ENCODE peak calls at places on chromosomes 1 and 21, in nine cellular contexts. Y is A549, Z is GM12878, A is SK-N-SH, K is transverse colon, J is stomach, N is esophagus muscularis mucosa, G is K562, R is suprapubic skin. V is an unnamed sample.

GRCh38 chr1:78223417-78224215 is 177.8 kb downstream of the GIPC2 start:
- DNase-seq in Y (no peak), Z (no peak), A (no peak), K (no peak), J (no peak), N (no peak), G (no peak), R (no peak), V (no peak)

GRCh38 chr1:68181165-68181556 is 51.2 kb downstream of the WLS start:
- DNase-seq in Y (no peak), Z (no peak), A (no peak), K (no peak), J (no peak), N (no peak), G (no peak), R (no peak), V (no peak)

GRCh38 chr1:9767964-9768668 is 55.6 kb downstream of the CLSTN1 start:
- DNase-seq in Y (peak), Z (no peak), A (peak), K (peak), J (no peak), N (no peak), G (peak), R (no peak), V (no peak)

GRCh38 chr1:24201941-24202440 is 14.9 kb upstream of the IFNLR1 start:
- DNase-seq in Y (peak), Z (no peak), A (peak), K (peak), J (peak), N (peak), G (peak), R (peak), V (no peak)

GRCh38 chr1:112444269-112444668 is 48.3 kb downstream of the CTTNBP2NL start:
- DNase-seq in Y (no peak), Z (no peak), A (no peak), K (no peak), J (no peak), N (no peak), G (no peak), R (no peak), V (no peak)

GRCh38 chr1:221887091-221887746 is 145.3 kb upstream of the DUSP10 start:
- DNase-seq in Y (peak), Z (no peak), A (peak), K (peak), J (peak), N (peak), G (peak), R (peak), V (peak)

GRCh38 chr1:166166400-166166699 is 451 bp downstream of the FAM78B start:
- DNase-seq in Y (no peak), Z (no peak), A (no peak), K (no peak), J (no peak), N (no peak), G (no peak), R (no peak), V (no peak)

GRCh38 chr1:83845437-83846071 is 153.4 kb downstream of the TTLL7 start:
- DNase-seq in Y (no peak), Z (no peak), A (no peak), K (no peak), J (no peak), N (no peak), G (no peak), R (no peak), V (no peak)

GRCh38 chr1:45815667-45816458 is 12.5 kb downstream of the MAST2 start:
- DNase-seq in Y (no peak), Z (no peak), A (no peak), K (no peak), J (no peak), N (no peak), G (no peak), R (no peak), V (no peak)

GRCh38 chr1:245978915-245979314 is 528.2 kb downstream of the SMYD3 start:
- DNase-seq in Y (no peak), Z (no peak), A (no peak), K (no peak), J (no peak), N (no peak), G (no peak), R (no peak), V (no peak)

GRCh38 chr1:145692785-145693443 is 14.3 kb downstream of the PDZK1 start:
- DNase-seq in Y (no peak), Z (no peak), A (no peak), K (no peak), J (no peak), N (no peak), G (no peak), R (no peak), V (no peak)

GRCh38 chr1:226946285-226946684 is 6.2 kb downstream of the COQ8A start:
- DNase-seq in Y (no peak), Z (no peak), A (no peak), K (no peak), J (no peak), N (no peak), G (no peak), R (no peak), V (no peak)

GRCh38 chr1:12601690-12602632 is 16.0 kb downstream of the DHRS3 start:
- DNase-seq in Y (peak), Z (no peak), A (peak), K (no peak), J (no peak), N (no peak), G (peak), R (no peak), V (no peak)

GRCh38 chr1:102783487-102783886 is 324.8 kb downstream of the COL11A1 start:
- DNase-seq in Y (no peak), Z (no peak), A (no peak), K (no peak), J (no peak), N (no peak), G (no peak), R (no peak), V (no peak)

GRCh38 chr21:35920428-35920827 is 139.9 kb downstream of the SETD4 start:
- DNase-seq in Y (no peak), Z (no peak), A (no peak), K (no peak), J (no peak), N (no peak), G (no peak), R (no peak), V (no peak)

GRCh38 chr1:9900142-9901043 is 9.7 kb downstream of the CTNNBIP1 start:
- DNase-seq in Y (no peak), Z (no peak), A (no peak), K (peak), J (peak), N (no peak), G (no peak), R (no peak), V (no peak)

GRCh38 chr1:19563336-19564097 is 78.2 kb upstream of the CAPZB start:
- DNase-seq in Y (no peak), Z (no peak), A (no peak), K (peak), J (peak), N (peak), G (peak), R (peak), V (peak)

GRCh38 chr1:85188530-85188929 is 12.3 kb downstream of the SYDE2 start:
- DNase-seq in Y (no peak), Z (no peak), A (no peak), K (no peak), J (no peak), N (no peak), G (peak), R (no peak), V (no peak)

GRCh38 chr1:11571906-11572616 is 82.2 kb downstream of the FBXO2 start:
- DNase-seq in Y (no peak), Z (no peak), A (no peak), K (no peak), J (no peak), N (no peak), G (peak), R (no peak), V (no peak)

GRCh38 chr1:235776396-235776795 is 90.3 kb downstream of the LYST start:
- DNase-seq in Y (no peak), Z (no peak), A (no peak), K (no peak), J (no peak), N (no peak), G (no peak), R (no peak), V (no peak)

GRCh38 chr1:200342511-200343400 is 67.1 kb downstream of the ZNF281 start:
- DNase-seq in Y (no peak), Z (no peak), A (no peak), K (no peak), J (no peak), N (no peak), G (no peak), R (no peak), V (no peak)

GRCh38 chr1:84603941-84604830 is 29.9 kb upstream of the CTBS start:
- DNase-seq in Y (peak), Z (no peak), A (no peak), K (no peak), J (no peak), N (peak), G (peak), R (no peak), V (peak)

GRCh38 chr1:161884475-161884874 is 118.4 kb downstream of the ATF6 start:
- DNase-seq in Y (no peak), Z (no peak), A (no peak), K (no peak), J (no peak), N (no peak), G (no peak), R (no peak), V (no peak)

GRCh38 chr1:200526709-200527612 is 93.6 kb downstream of the KIF14 start:
- DNase-seq in Y (no peak), Z (no peak), A (no peak), K (no peak), J (no peak), N (no peak), G (no peak), R (no peak), V (no peak)

GRCh38 chr1:217734973-217735372 is 103.8 kb downstream of the SPATA17 start:
- DNase-seq in Y (no peak), Z (no peak), A (no peak), K (no peak), J (no peak), N (no peak), G (no peak), R (no peak), V (no peak)

GRCh38 chr1:18347559-18347958 is 133.2 kb upstream of the KLHDC7A start:
- DNase-seq in Y (no peak), Z (no peak), A (no peak), K (no peak), J (no peak), N (no peak), G (no peak), R (no peak), V (no peak)

GRCh38 chr1:233867028-233867427 is 37.4 kb upstream of the SLC35F3 start:
- DNase-seq in Y (no peak), Z (no peak), A (no peak), K (no peak), J (no peak), N (no peak), G (no peak), R (no peak), V (no peak)

GRCh38 chr1:203178083-203178482 is 2.5 kb upstream of the MYBPH start:
- DNase-seq in Y (peak), Z (no peak), A (no peak), K (no peak), J (no peak), N (no peak), G (no peak), R (no peak), V (no peak)

GRCh38 chr1:203751051-203751450 is 13.9 kb upstream of the LAX1 start:
- DNase-seq in Y (no peak), Z (no peak), A (no peak), K (no peak), J (no peak), N (no peak), G (no peak), R (no peak), V (no peak)

GRCh38 chr1:12134716-12135115 is 32.1 kb upstream of the TNFRSF1B start:
- DNase-seq in Y (no peak), Z (no peak), A (no peak), K (no peak), J (no peak), N (no peak), G (no peak), R (no peak), V (no peak)

GRCh38 chr1:64302971-64303370 is 99.5 kb downstream of the UBE2U start:
- DNase-seq in Y (no peak), Z (no peak), A (no peak), K (no peak), J (no peak), N (no peak), G (no peak), R (no peak), V (no peak)

GRCh38 chr1:38546630-38547029 is 312.9 kb downstream of the RRAGC start:
- DNase-seq in Y (no peak), Z (no peak), A (no peak), K (no peak), J (no peak), N (no peak), G (no peak), R (no peak), V (no peak)

GRCh38 chr1:6148497-6149241 is 31.5 kb downstream of the CHD5 start:
- DNase-seq in Y (peak), Z (no peak), A (peak), K (peak), J (peak), N (no peak), G (peak), R (no peak), V (peak)

GRCh38 chr1:23791434-23792047 is 596 bp downstream of the LYPLA2 start:
- DNase-seq in Y (no peak), Z (no peak), A (peak), K (peak), J (peak), N (no peak), G (peak), R (no peak), V (peak)

GRCh38 chr1:206050655-206051235 is 2.2 kb upstream of the RHEX start:
- DNase-seq in Y (no peak), Z (peak), A (no peak), K (peak), J (no peak), N (no peak), G (no peak), R (no peak), V (no peak)

GRCh38 chr1:32470431-32470830 is 5.6 kb downstream of the ZBTB8B start:
- DNase-seq in Y (no peak), Z (no peak), A (no peak), K (no peak), J (no peak), N (no peak), G (no peak), R (no peak), V (no peak)

GRCh38 chr1:67190942-67191341 is 24.7 kb downstream of the IL23R start:
- DNase-seq in Y (no peak), Z (no peak), A (no peak), K (no peak), J (no peak), N (no peak), G (no peak), R (no peak), V (no peak)

GRCh38 chr1:95116666-95117206 is 419 bp upstream of the TLCD4 start:
- DNase-seq in Y (peak), Z (no peak), A (peak), K (peak), J (peak), N (no peak), G (peak), R (no peak), V (peak)

GRCh38 chr1:85585845-85586244 is 5.3 kb downstream of the CCN1 start:
- DNase-seq in Y (no peak), Z (no peak), A (no peak), K (no peak), J (no peak), N (no peak), G (no peak), R (no peak), V (no peak)

GRCh38 chr1:169511339-169512028 is 25.7 kb upstream of the SLC19A2 start:
- DNase-seq in Y (peak), Z (no peak), A (no peak), K (no peak), J (no peak), N (no peak), G (no peak), R (no peak), V (no peak)

DNA sequence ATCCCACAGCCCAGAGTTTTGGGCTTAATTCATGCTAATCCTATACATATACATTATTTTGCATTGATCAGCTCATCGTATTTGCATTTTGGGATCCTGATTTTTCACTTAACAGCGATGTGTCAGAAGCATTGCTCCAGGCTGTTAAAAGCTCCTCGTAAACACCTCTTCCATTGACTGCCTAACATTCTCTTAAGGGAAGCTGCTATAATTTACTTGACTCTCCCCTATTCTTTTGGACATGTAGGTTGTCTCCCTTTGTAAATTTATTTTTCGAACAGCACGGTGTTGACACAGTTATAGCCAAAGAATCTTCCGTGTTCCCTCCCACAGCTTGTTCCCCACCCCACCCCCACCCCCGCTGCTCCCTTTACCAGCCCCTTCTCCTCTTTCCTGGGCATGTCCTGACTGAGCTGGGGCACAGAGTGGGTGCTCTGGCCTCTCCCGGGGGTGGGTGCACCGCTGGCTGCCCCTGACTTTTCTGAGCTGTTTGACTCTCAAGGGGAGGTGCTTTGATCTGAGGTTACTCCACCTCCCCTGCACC is 22.9 kb downstream of the LDLRAP1 start:
- DNase-seq in Y (no peak), Z (no peak), A (no peak), K (no peak), J (no peak), N (no peak), G (no peak), R (no peak), V (no peak)
- H3K4me3 ChIP-seq in Y (no peak), Z (no peak), A (no peak), K (no peak), J (no peak), N (no peak), G (no peak), R (no peak), V (no peak)

GRCh38 chr1:198267056-198267455 is 110.3 kb downstream of the NEK7 start:
- DNase-seq in Y (no peak), Z (no peak), A (no peak), K (no peak), J (no peak), N (no peak), G (no peak), R (no peak), V (no peak)

GRCh38 chr1:198270421-198270820 is 113.6 kb downstream of the NEK7 start:
- DNase-seq in Y (no peak), Z (no peak), A (no peak), K (no peak), J (no peak), N (no peak), G (no peak), R (no peak), V (no peak)

GRCh38 chr1:198268784-198269183 is 112.0 kb downstream of the NEK7 start:
- DNase-seq in Y (no peak), Z (no peak), A (no peak), K (no peak), J (no peak), N (no peak), G (no peak), R (no peak), V (no peak)

GRCh38 chr1:198269352-198269940 is 112.6 kb downstream of the NEK7 start:
- DNase-seq in Y (no peak), Z (no peak), A (no peak), K (no peak), J (no peak), N (no peak), G (no peak), R (no peak), V (no peak)

DNA sequence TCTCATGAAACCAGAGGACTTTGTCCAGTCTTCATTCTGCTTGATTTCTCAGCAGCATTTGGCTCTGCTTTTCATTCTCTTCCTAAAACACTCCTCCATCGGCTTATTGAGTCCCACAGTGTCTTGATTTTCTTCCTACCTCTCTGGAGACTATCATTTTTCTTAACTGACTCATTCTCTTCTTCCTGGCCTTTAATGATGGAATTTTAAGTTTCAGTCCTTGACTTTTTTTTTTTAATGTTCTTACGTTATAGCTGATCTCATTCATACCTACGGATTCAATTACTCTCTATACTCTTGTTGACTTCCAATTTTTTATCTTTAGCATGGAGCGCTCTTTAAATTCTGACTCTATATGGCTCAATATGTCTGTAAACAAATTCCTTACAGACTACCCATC is 111.1 kb downstream of the NEK7 start:
- DNase-seq in Y (no peak), Z (no peak), A (no peak), K (no peak), J (no peak), N (no peak), G (no peak), R (no peak), V (no peak)
- TF ChIP-seq EP300 in Y (no peak), Z (no peak), A (no peak), K (no peak), J (no peak), N (no peak), G (no peak), R (no peak), V (no peak)

GRCh38 chr1:28604962-28605361 is 12.9 kb downstream of the RAB42 start:
- DNase-seq in Y (no peak), Z (no peak), A (no peak), K (no peak), J (no peak), N (no peak), G (no peak), R (no peak), V (peak)

GRCh38 chr1:28606771-28607170 is 14.7 kb downstream of the RAB42 start:
- DNase-seq in Y (no peak), Z (no peak), A (no peak), K (no peak), J (no peak), N (no peak), G (no peak), R (no peak), V (no peak)

GRCh38 chr1:28602536-28603439 is 10.7 kb downstream of the RAB42 start:
- DNase-seq in Y (peak), Z (no peak), A (peak), K (peak), J (peak), N (no peak), G (peak), R (no peak), V (peak)

GRCh38 chr1:28604411-28604810 is 12.3 kb downstream of the RAB42 start:
- DNase-seq in Y (no peak), Z (no peak), A (no peak), K (no peak), J (no peak), N (no peak), G (no peak), R (no peak), V (no peak)

GRCh38 chr1:28601696-28602095 is 9.6 kb downstream of the RAB42 start:
- DNase-seq in Y (no peak), Z (no peak), A (no peak), K (no peak), J (no peak), N (no peak), G (no peak), R (no peak), V (peak)
- H3K4me3 ChIP-seq in Y (no peak), Z (no peak), A (peak), K (no peak), J (no peak), N (no peak), G (no peak), R (no peak), V (no peak)

GRCh38 chr1:155816351-155816750 is 40.7 kb downstream of the GON4L start:
- DNase-seq in Y (no peak), Z (no peak), A (no peak), K (no peak), J (no peak), N (no peak), G (no peak), R (no peak), V (no peak)
- TF ChIP-seq EP300 in Y (no peak), Z (no peak), A (no peak), K (no peak), J (no peak), N (no peak), G (no peak), R (no peak), V (no peak)

DNA sequence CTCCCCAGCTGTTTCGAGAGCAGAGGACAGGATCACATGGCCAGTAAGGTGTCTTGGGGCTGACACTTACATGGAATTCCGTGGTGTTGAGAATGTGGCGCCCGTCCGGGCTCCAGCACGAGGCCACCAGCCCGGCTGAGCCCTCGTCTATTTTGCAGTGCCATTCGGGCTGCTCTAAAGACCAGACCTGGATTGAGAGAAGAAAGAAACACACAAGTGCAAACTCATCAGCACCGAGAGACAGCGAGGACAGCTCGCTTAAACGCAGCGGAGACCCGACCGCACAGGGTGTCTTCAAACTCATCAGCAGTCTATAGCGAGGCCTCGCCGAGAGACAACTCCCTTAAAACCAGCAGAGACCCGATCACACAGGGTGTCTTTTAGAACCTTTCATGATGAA is 3.3 kb downstream of the WRAP73 start:
- DNase-seq in Y (no peak), Z (no peak), A (no peak), K (no peak), J (no peak), N (no peak), G (no peak), R (no peak), V (no peak)
- H3K4me3 ChIP-seq in Y (no peak), Z (no peak), A (no peak), K (no peak), J (no peak), N (no peak), G (no peak), R (no peak), V (no peak)

V was measured in ovary.